ENCODE peak calls at places on chromosomes 11 and 22, in eight cellular contexts. One of them, this sample, is unnamed. For H3K27me3, the result is how much of the 10 kb centered on the place peaks cover.

GRCh38 chr22:39383841-39384625 is 15.5 kb upstream of the TAB1 start:
- DNase-seq in dorsolateral prefrontal cortex: no peak
- DNase-seq in H9: no peak
- DNase-seq in adrenal gland: no peak
- DNase-seq in psoas muscle: no peak
- DNase-seq in ovary: no peak
- DNase-seq in colonic mucosa: no peak
- DNase-seq in HL-60: no peak
- DNase-seq in this sample: no peak

GRCh38 chr11:14687943-14688627 is 44.5 kb downstream of the PDE3B start:
- DNase-seq in dorsolateral prefrontal cortex: no peak
- DNase-seq in H9: no peak
- DNase-seq in adrenal gland: no peak
- DNase-seq in psoas muscle: no peak
- DNase-seq in ovary: no peak
- DNase-seq in colonic mucosa: no peak
- DNase-seq in HL-60: no peak
- DNase-seq in this sample: no peak

GRCh38 chr11:76193219-76193618 is 13.1 kb downstream of the WNT11 start:
- DNase-seq in dorsolateral prefrontal cortex: no peak
- DNase-seq in H9: peak
- DNase-seq in adrenal gland: no peak
- DNase-seq in psoas muscle: no peak
- DNase-seq in ovary: no peak
- DNase-seq in colonic mucosa: no peak
- DNase-seq in HL-60: no peak
- DNase-seq in this sample: no peak

GRCh38 chr11:11400635-11401232 is 47.7 kb upstream of the CSNK2A3 start:
- DNase-seq in dorsolateral prefrontal cortex: no peak
- DNase-seq in H9: peak
- DNase-seq in adrenal gland: peak
- DNase-seq in psoas muscle: no peak
- DNase-seq in ovary: no peak
- DNase-seq in colonic mucosa: no peak
- DNase-seq in HL-60: peak
- DNase-seq in this sample: no peak

GRCh38 chr11:19853016-19853415 is 140.4 kb downstream of the NAV2 start:
- DNase-seq in dorsolateral prefrontal cortex: no peak
- DNase-seq in H9: no peak
- DNase-seq in adrenal gland: no peak
- DNase-seq in psoas muscle: no peak
- DNase-seq in ovary: no peak
- DNase-seq in colonic mucosa: no peak
- DNase-seq in HL-60: no peak
- DNase-seq in this sample: no peak

GRCh38 chr22:44985906-44986527 is 23.8 kb downstream of the PHF21B start:
- DNase-seq in dorsolateral prefrontal cortex: no peak
- DNase-seq in H9: no peak
- DNase-seq in adrenal gland: no peak
- DNase-seq in psoas muscle: no peak
- DNase-seq in ovary: no peak
- DNase-seq in colonic mucosa: no peak
- DNase-seq in HL-60: no peak
- DNase-seq in this sample: no peak

GRCh38 chr11:62208785-62209144 is 292 bp downstream of the SCGB2A1 start:
- DNase-seq in dorsolateral prefrontal cortex: no peak
- DNase-seq in H9: no peak
- DNase-seq in adrenal gland: no peak
- DNase-seq in psoas muscle: no peak
- DNase-seq in ovary: no peak
- DNase-seq in colonic mucosa: no peak
- DNase-seq in HL-60: no peak
- DNase-seq in this sample: no peak

GRCh38 chr22:45208993-45209838 is 31.5 kb downstream of the KIAA0930 start:
- DNase-seq in dorsolateral prefrontal cortex: peak
- DNase-seq in H9: peak
- DNase-seq in adrenal gland: peak
- DNase-seq in psoas muscle: no peak
- DNase-seq in ovary: no peak
- DNase-seq in colonic mucosa: no peak
- DNase-seq in HL-60: no peak
- DNase-seq in this sample: peak

GRCh38 chr11:45993438-45994064 is 71.1 kb downstream of the LARGE2 start:
- DNase-seq in dorsolateral prefrontal cortex: no peak
- DNase-seq in H9: no peak
- DNase-seq in adrenal gland: peak
- DNase-seq in psoas muscle: peak
- DNase-seq in ovary: peak
- DNase-seq in colonic mucosa: peak
- DNase-seq in HL-60: no peak
- DNase-seq in this sample: no peak

GRCh38 chr11:113411536-113411935 is 24.0 kb downstream of the ANKK1 start:
- DNase-seq in dorsolateral prefrontal cortex: no peak
- DNase-seq in H9: no peak
- DNase-seq in adrenal gland: no peak
- DNase-seq in psoas muscle: no peak
- DNase-seq in ovary: no peak
- DNase-seq in colonic mucosa: no peak
- DNase-seq in HL-60: no peak
- DNase-seq in this sample: no peak

GRCh38 chr11:27839226-27839913 is 139.1 kb upstream of the BDNF start:
- DNase-seq in dorsolateral prefrontal cortex: no peak
- DNase-seq in H9: no peak
- DNase-seq in adrenal gland: no peak
- DNase-seq in psoas muscle: no peak
- DNase-seq in ovary: no peak
- DNase-seq in colonic mucosa: no peak
- DNase-seq in HL-60: no peak
- DNase-seq in this sample: no peak

GRCh38 chr11:34492806-34493414 is 20.7 kb downstream of the ELF5 start:
- DNase-seq in dorsolateral prefrontal cortex: no peak
- DNase-seq in H9: peak
- DNase-seq in adrenal gland: peak
- DNase-seq in psoas muscle: peak
- DNase-seq in ovary: peak
- DNase-seq in colonic mucosa: peak
- DNase-seq in HL-60: peak
- DNase-seq in this sample: peak

GRCh38 chr11:35235944-35236666 is 97.1 kb downstream of the CD44 start:
- DNase-seq in dorsolateral prefrontal cortex: no peak
- DNase-seq in H9: no peak
- DNase-seq in adrenal gland: no peak
- DNase-seq in psoas muscle: no peak
- DNase-seq in ovary: no peak
- DNase-seq in colonic mucosa: peak
- DNase-seq in HL-60: no peak
- DNase-seq in this sample: peak

GRCh38 chr11:86176165-86176884 is 68.2 kb upstream of the EED start:
- DNase-seq in dorsolateral prefrontal cortex: no peak
- DNase-seq in H9: no peak
- DNase-seq in adrenal gland: no peak
- DNase-seq in psoas muscle: no peak
- DNase-seq in ovary: no peak
- DNase-seq in colonic mucosa: no peak
- DNase-seq in HL-60: no peak
- DNase-seq in this sample: no peak

GRCh38 chr22:33210129-33210784 is 152.1 kb upstream of the SYN3 start:
- DNase-seq in dorsolateral prefrontal cortex: no peak
- DNase-seq in H9: peak
- DNase-seq in adrenal gland: peak
- DNase-seq in psoas muscle: no peak
- DNase-seq in ovary: no peak
- DNase-seq in colonic mucosa: peak
- DNase-seq in HL-60: peak
- DNase-seq in this sample: no peak

GRCh38 chr22:17910561-17911311 is 113.6 kb downstream of the MICAL3 start:
- DNase-seq in dorsolateral prefrontal cortex: peak
- DNase-seq in H9: peak
- DNase-seq in adrenal gland: peak
- DNase-seq in psoas muscle: peak
- DNase-seq in ovary: peak
- DNase-seq in colonic mucosa: peak
- DNase-seq in HL-60: no peak
- DNase-seq in this sample: no peak

GRCh38 chr22:44427506-44428470 is 70.2 kb downstream of the RTL6 start:
- DNase-seq in dorsolateral prefrontal cortex: no peak
- DNase-seq in H9: no peak
- DNase-seq in adrenal gland: no peak
- DNase-seq in psoas muscle: no peak
- DNase-seq in ovary: peak
- DNase-seq in colonic mucosa: no peak
- DNase-seq in HL-60: no peak
- DNase-seq in this sample: no peak

GRCh38 chr11:63490551-63491239 is at the start of gene PLAAT5:
- DNase-seq in dorsolateral prefrontal cortex: no peak
- DNase-seq in H9: peak
- DNase-seq in adrenal gland: peak
- DNase-seq in psoas muscle: peak
- DNase-seq in ovary: peak
- DNase-seq in colonic mucosa: peak
- DNase-seq in HL-60: no peak
- DNase-seq in this sample: peak

GRCh38 chr22:27881404-27881803 is 37.7 kb downstream of the PITPNB start:
- DNase-seq in dorsolateral prefrontal cortex: peak
- DNase-seq in H9: no peak
- DNase-seq in adrenal gland: peak
- DNase-seq in psoas muscle: no peak
- DNase-seq in ovary: peak
- DNase-seq in colonic mucosa: no peak
- DNase-seq in HL-60: no peak
- DNase-seq in this sample: no peak

GRCh38 chr11:134423106-134423505 is 11.1 kb upstream of the B3GAT1 start:
- DNase-seq in dorsolateral prefrontal cortex: no peak
- DNase-seq in H9: no peak
- DNase-seq in adrenal gland: no peak
- DNase-seq in psoas muscle: no peak
- DNase-seq in ovary: no peak
- DNase-seq in colonic mucosa: no peak
- DNase-seq in HL-60: no peak
- DNase-seq in this sample: no peak
- H3K27me3 ChIP-seq in dorsolateral prefrontal cortex: under half
- H3K27me3 ChIP-seq in H9: under half
- H3K27me3 ChIP-seq in adrenal gland: under half
- H3K27me3 ChIP-seq in psoas muscle: under half
- H3K27me3 ChIP-seq in ovary: under half
- H3K27me3 ChIP-seq in colonic mucosa: under half
- H3K27me3 ChIP-seq in HL-60: under half
- H3K27me3 ChIP-seq in this sample: under half

GRCh38 chr11:36577859-36578258 is 10.1 kb downstream of the RAG1 start:
- DNase-seq in dorsolateral prefrontal cortex: no peak
- DNase-seq in H9: no peak
- DNase-seq in adrenal gland: no peak
- DNase-seq in psoas muscle: no peak
- DNase-seq in ovary: no peak
- DNase-seq in colonic mucosa: no peak
- DNase-seq in HL-60: no peak
- DNase-seq in this sample: no peak

GRCh38 chr11:36581536-36581935 is 12.8 kb upstream of the IFTAP start:
- DNase-seq in dorsolateral prefrontal cortex: no peak
- DNase-seq in H9: no peak
- DNase-seq in adrenal gland: no peak
- DNase-seq in psoas muscle: no peak
- DNase-seq in ovary: no peak
- DNase-seq in colonic mucosa: no peak
- DNase-seq in HL-60: no peak
- DNase-seq in this sample: no peak

GRCh38 chr11:36574486-36574885 is 6.7 kb downstream of the RAG1 start:
- DNase-seq in dorsolateral prefrontal cortex: no peak
- DNase-seq in H9: no peak
- DNase-seq in adrenal gland: no peak
- DNase-seq in psoas muscle: no peak
- DNase-seq in ovary: no peak
- DNase-seq in colonic mucosa: no peak
- DNase-seq in HL-60: no peak
- DNase-seq in this sample: no peak

GRCh38 chr11:36577373-36577772 is 9.6 kb downstream of the RAG1 start:
- DNase-seq in dorsolateral prefrontal cortex: no peak
- DNase-seq in H9: no peak
- DNase-seq in adrenal gland: no peak
- DNase-seq in psoas muscle: no peak
- DNase-seq in ovary: no peak
- DNase-seq in colonic mucosa: no peak
- DNase-seq in HL-60: no peak
- DNase-seq in this sample: no peak

GRCh38 chr11:36578458-36578857 is 10.7 kb downstream of the RAG1 start:
- DNase-seq in dorsolateral prefrontal cortex: no peak
- DNase-seq in H9: no peak
- DNase-seq in adrenal gland: no peak
- DNase-seq in psoas muscle: no peak
- DNase-seq in ovary: no peak
- DNase-seq in colonic mucosa: no peak
- DNase-seq in HL-60: no peak
- DNase-seq in this sample: no peak
- H3K27me3 ChIP-seq in dorsolateral prefrontal cortex: under half
- H3K27me3 ChIP-seq in H9: under half
- H3K27me3 ChIP-seq in adrenal gland: under half
- H3K27me3 ChIP-seq in psoas muscle: under half
- H3K27me3 ChIP-seq in ovary: under half
- H3K27me3 ChIP-seq in colonic mucosa: under half
- H3K27me3 ChIP-seq in HL-60: under half
- H3K27me3 ChIP-seq in this sample: under half

GRCh38 chr11:131693756-131694155 is 323.3 kb downstream of the NTM start:
- DNase-seq in dorsolateral prefrontal cortex: no peak
- DNase-seq in H9: no peak
- DNase-seq in adrenal gland: no peak
- DNase-seq in psoas muscle: no peak
- DNase-seq in ovary: no peak
- DNase-seq in colonic mucosa: peak
- DNase-seq in HL-60: no peak
- DNase-seq in this sample: no peak

GRCh38 chr11:131692961-131693360 is 322.5 kb downstream of the NTM start:
- DNase-seq in dorsolateral prefrontal cortex: no peak
- DNase-seq in H9: no peak
- DNase-seq in adrenal gland: no peak
- DNase-seq in psoas muscle: no peak
- DNase-seq in ovary: no peak
- DNase-seq in colonic mucosa: peak
- DNase-seq in HL-60: no peak
- DNase-seq in this sample: no peak

GRCh38 chr11:131690776-131691557 is 320.6 kb downstream of the NTM start:
- DNase-seq in dorsolateral prefrontal cortex: no peak
- DNase-seq in H9: no peak
- DNase-seq in adrenal gland: no peak
- DNase-seq in psoas muscle: no peak
- DNase-seq in ovary: no peak
- DNase-seq in colonic mucosa: peak
- DNase-seq in HL-60: no peak
- DNase-seq in this sample: peak

GRCh38 chr11:131691558-131692041 is 321.2 kb downstream of the NTM start:
- DNase-seq in dorsolateral prefrontal cortex: no peak
- DNase-seq in H9: peak
- DNase-seq in adrenal gland: peak
- DNase-seq in psoas muscle: no peak
- DNase-seq in ovary: peak
- DNase-seq in colonic mucosa: peak
- DNase-seq in HL-60: no peak
- DNase-seq in this sample: no peak

GRCh38 chr11:131692151-131692550 is 321.7 kb downstream of the NTM start:
- DNase-seq in dorsolateral prefrontal cortex: no peak
- DNase-seq in H9: no peak
- DNase-seq in adrenal gland: no peak
- DNase-seq in psoas muscle: no peak
- DNase-seq in ovary: no peak
- DNase-seq in colonic mucosa: no peak
- DNase-seq in HL-60: no peak
- DNase-seq in this sample: no peak
- H3K27me3 ChIP-seq in dorsolateral prefrontal cortex: under half
- H3K27me3 ChIP-seq in H9: under half
- H3K27me3 ChIP-seq in adrenal gland: under half
- H3K27me3 ChIP-seq in psoas muscle: under half
- H3K27me3 ChIP-seq in ovary: under half
- H3K27me3 ChIP-seq in colonic mucosa: under half
- H3K27me3 ChIP-seq in HL-60: under half
- H3K27me3 ChIP-seq in this sample: under half

GRCh38 chr11:126606484-126606883 is 251.0 kb downstream of the ST3GAL4 start:
- DNase-seq in dorsolateral prefrontal cortex: no peak
- DNase-seq in H9: no peak
- DNase-seq in adrenal gland: no peak
- DNase-seq in psoas muscle: no peak
- DNase-seq in ovary: no peak
- DNase-seq in colonic mucosa: no peak
- DNase-seq in HL-60: no peak
- DNase-seq in this sample: no peak
- H3K27me3 ChIP-seq in dorsolateral prefrontal cortex: under half
- H3K27me3 ChIP-seq in H9: under half
- H3K27me3 ChIP-seq in adrenal gland: under half
- H3K27me3 ChIP-seq in psoas muscle: under half
- H3K27me3 ChIP-seq in ovary: under half
- H3K27me3 ChIP-seq in colonic mucosa: under half
- H3K27me3 ChIP-seq in HL-60: under half
- H3K27me3 ChIP-seq in this sample: under half